ENCODE peak calls at places on chromosomes 1 and 21, in four cellular contexts. One of them, this sample, is unnamed. For H3K27me3 and H3K4me1, the result is how much of the 10 kb centered on the place peaks cover.

GRCh38 chr1:109532365-109533136 is 7.1 kb upstream of the GPR61 start:
- DNase-seq in neural progenitor cell: peak
- DNase-seq in stomach: peak
- DNase-seq in keratinocyte: peak
- DNase-seq in this sample: peak

GRCh38 chr1:232973652-232974611 is 23.5 kb downstream of the NTPCR start:
- DNase-seq in neural progenitor cell: no peak
- DNase-seq in stomach: no peak
- DNase-seq in keratinocyte: no peak
- DNase-seq in this sample: no peak

GRCh38 chr1:54069792-54070548 is 16.6 kb downstream of the TCEANC2 start:
- DNase-seq in neural progenitor cell: peak
- DNase-seq in stomach: no peak
- DNase-seq in keratinocyte: no peak
- DNase-seq in this sample: no peak

GRCh38 chr1:68449901-68450300 is at the start of gene RPE65:
- DNase-seq in neural progenitor cell: peak
- DNase-seq in stomach: no peak
- DNase-seq in keratinocyte: no peak
- DNase-seq in this sample: no peak

GRCh38 chr1:116258668-116259419 is 114.2 kb upstream of the ATP1A1 start:
- DNase-seq in neural progenitor cell: no peak
- DNase-seq in stomach: no peak
- DNase-seq in keratinocyte: no peak
- DNase-seq in this sample: no peak

GRCh38 chr1:50978144-50978851 is 8.3 kb downstream of the CDKN2C start:
- DNase-seq in neural progenitor cell: peak
- DNase-seq in stomach: peak
- DNase-seq in keratinocyte: no peak
- DNase-seq in this sample: peak

GRCh38 chr1:216794541-216795055 is 71.4 kb upstream of the ESRRG start:
- DNase-seq in neural progenitor cell: no peak
- DNase-seq in stomach: no peak
- DNase-seq in keratinocyte: no peak
- DNase-seq in this sample: no peak

GRCh38 chr1:65792671-65793358 is at the start of gene PDE4B:
- DNase-seq in neural progenitor cell: peak
- DNase-seq in stomach: no peak
- DNase-seq in keratinocyte: no peak
- DNase-seq in this sample: no peak

GRCh38 chr1:245888809-245889208 is 618.3 kb downstream of the SMYD3 start:
- DNase-seq in neural progenitor cell: peak
- DNase-seq in stomach: no peak
- DNase-seq in keratinocyte: no peak
- DNase-seq in this sample: no peak

GRCh38 chr1:93015590-93015989 is 54.3 kb upstream of the DIPK1A start:
- DNase-seq in neural progenitor cell: no peak
- DNase-seq in stomach: no peak
- DNase-seq in keratinocyte: no peak
- DNase-seq in this sample: no peak

GRCh38 chr1:12078938-12079861 is 16.1 kb downstream of the TNFRSF8 start:
- DNase-seq in neural progenitor cell: peak
- DNase-seq in stomach: no peak
- DNase-seq in keratinocyte: no peak
- DNase-seq in this sample: no peak

GRCh38 chr21:30104246-30104645 is 62.4 kb downstream of the CLDN17 start:
- DNase-seq in neural progenitor cell: no peak
- DNase-seq in stomach: no peak
- DNase-seq in keratinocyte: no peak
- DNase-seq in this sample: no peak

GRCh38 chr21:44926364-44927101 is 5.8 kb upstream of the ITGB2 start:
- DNase-seq in neural progenitor cell: no peak
- DNase-seq in stomach: no peak
- DNase-seq in keratinocyte: no peak
- DNase-seq in this sample: no peak

GRCh38 chr1:40748841-40749718 is 34.5 kb upstream of the KCNQ4 start:
- DNase-seq in neural progenitor cell: no peak
- DNase-seq in stomach: no peak
- DNase-seq in keratinocyte: no peak
- DNase-seq in this sample: no peak

GRCh38 chr1:154751690-154752089 is 118.4 kb downstream of the KCNN3 start:
- DNase-seq in neural progenitor cell: no peak
- DNase-seq in stomach: peak
- DNase-seq in keratinocyte: no peak
- DNase-seq in this sample: no peak

GRCh38 chr1:216653001-216653400 is 70.2 kb downstream of the ESRRG start:
- DNase-seq in neural progenitor cell: no peak
- DNase-seq in stomach: no peak
- DNase-seq in keratinocyte: no peak
- DNase-seq in this sample: no peak

GRCh38 chr1:103336376-103336775 is 189.1 kb upstream of the RNPC3 start:
- DNase-seq in neural progenitor cell: no peak
- DNase-seq in stomach: no peak
- DNase-seq in keratinocyte: no peak
- DNase-seq in this sample: no peak

GRCh38 chr1:215380566-215380965 is 186.5 kb upstream of the KCTD3 start:
- DNase-seq in neural progenitor cell: no peak
- DNase-seq in stomach: no peak
- DNase-seq in keratinocyte: no peak
- DNase-seq in this sample: no peak

GRCh38 chr1:11929849-11930248 is 3.6 kb upstream of the KIAA2013 start:
- DNase-seq in neural progenitor cell: no peak
- DNase-seq in stomach: peak
- DNase-seq in keratinocyte: no peak
- DNase-seq in this sample: peak

GRCh38 chr1:216314369-216315095 is 108.7 kb downstream of the USH2A start:
- DNase-seq in neural progenitor cell: no peak
- DNase-seq in stomach: no peak
- DNase-seq in keratinocyte: peak
- DNase-seq in this sample: no peak

GRCh38 chr21:26489781-26490180 is 83.3 kb downstream of the CYYR1 start:
- DNase-seq in neural progenitor cell: no peak
- DNase-seq in stomach: no peak
- DNase-seq in keratinocyte: no peak
- DNase-seq in this sample: no peak

GRCh38 chr1:204170494-204171155 is 4.5 kb upstream of the REN start:
- DNase-seq in neural progenitor cell: no peak
- DNase-seq in stomach: no peak
- DNase-seq in keratinocyte: no peak
- DNase-seq in this sample: no peak

GRCh38 chr1:31007462-31007991 is 58.0 kb downstream of the PUM1 start:
- DNase-seq in neural progenitor cell: no peak
- DNase-seq in stomach: no peak
- DNase-seq in keratinocyte: peak
- DNase-seq in this sample: no peak

GRCh38 chr1:59155326-59155725 is 141.6 kb upstream of the FGGY start:
- DNase-seq in neural progenitor cell: no peak
- DNase-seq in stomach: no peak
- DNase-seq in keratinocyte: no peak
- DNase-seq in this sample: no peak

GRCh38 chr1:223678841-223679240 is 13.3 kb upstream of the CAPN8 start:
- DNase-seq in neural progenitor cell: no peak
- DNase-seq in stomach: no peak
- DNase-seq in keratinocyte: no peak
- DNase-seq in this sample: no peak

GRCh38 chr1:95407864-95408291 is 173.9 kb downstream of the RWDD3 start:
- DNase-seq in neural progenitor cell: peak
- DNase-seq in stomach: no peak
- DNase-seq in keratinocyte: no peak
- DNase-seq in this sample: no peak

DNA sequence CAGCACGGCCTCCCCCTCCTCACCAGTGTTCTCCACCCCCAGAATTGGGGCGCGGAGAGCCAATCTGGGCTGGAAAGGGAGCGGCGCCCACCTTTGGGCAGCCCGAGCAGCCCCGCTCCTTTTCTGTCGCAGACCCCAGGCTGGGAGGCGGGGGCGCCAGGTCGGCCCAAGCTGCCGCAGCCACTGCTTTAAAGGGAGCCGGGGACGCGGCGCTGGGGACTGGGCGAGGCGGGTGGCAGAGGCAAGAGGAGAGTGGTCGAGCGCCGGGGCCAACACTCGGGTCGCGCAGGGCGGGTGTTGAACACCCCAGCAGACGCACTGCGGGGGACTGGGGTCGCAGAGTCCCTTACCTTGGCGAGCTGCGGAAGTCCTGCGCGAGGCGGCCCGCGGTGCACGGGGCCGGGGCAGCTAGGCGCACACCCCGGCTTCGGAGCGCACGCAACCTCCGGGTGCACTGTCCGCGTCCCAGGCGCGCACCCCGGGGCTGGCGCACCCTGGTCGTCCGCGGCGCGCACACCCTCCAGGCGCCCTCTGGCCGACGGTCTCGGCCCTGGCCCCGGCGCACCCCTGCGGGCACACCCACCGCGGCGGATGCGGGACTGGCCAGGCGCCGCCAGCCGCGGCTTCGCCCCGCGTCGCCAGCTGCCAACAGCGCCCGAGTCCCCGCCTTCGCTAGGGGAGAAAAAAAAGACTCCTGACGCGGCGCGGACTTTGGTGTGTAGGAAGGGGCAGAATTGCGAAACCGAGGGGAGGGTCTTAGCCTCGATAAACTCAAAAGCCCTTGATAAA is at the start of gene KANK4:
- DNase-seq in neural progenitor cell: peak
- DNase-seq in stomach: peak
- DNase-seq in keratinocyte: no peak
- DNase-seq in this sample: no peak
- H3K27me3 ChIP-seq in neural progenitor cell: half or more
- H3K27me3 ChIP-seq in stomach: under half
- H3K27me3 ChIP-seq in keratinocyte: under half
- H3K27me3 ChIP-seq in this sample: under half

GRCh38 chr1:24925082-24925779 is 4.8 kb downstream of the RUNX3 start:
- DNase-seq in neural progenitor cell: no peak
- DNase-seq in stomach: no peak
- DNase-seq in keratinocyte: no peak
- DNase-seq in this sample: no peak

GRCh38 chr1:24918995-24919605 is 11.0 kb downstream of the RUNX3 start:
- DNase-seq in neural progenitor cell: no peak
- DNase-seq in stomach: no peak
- DNase-seq in keratinocyte: no peak
- DNase-seq in this sample: no peak

GRCh38 chr1:24920155-24920925 is 9.7 kb downstream of the RUNX3 start:
- DNase-seq in neural progenitor cell: no peak
- DNase-seq in stomach: no peak
- DNase-seq in keratinocyte: no peak
- DNase-seq in this sample: no peak

GRCh38 chr1:24923485-24924113 is 6.5 kb downstream of the RUNX3 start:
- DNase-seq in neural progenitor cell: no peak
- DNase-seq in stomach: no peak
- DNase-seq in keratinocyte: no peak
- DNase-seq in this sample: no peak

GRCh38 chr1:24921938-24922662 is 8.0 kb downstream of the RUNX3 start:
- DNase-seq in neural progenitor cell: no peak
- DNase-seq in stomach: no peak
- DNase-seq in keratinocyte: no peak
- DNase-seq in this sample: no peak
- H3K4me1 ChIP-seq in neural progenitor cell: under half
- H3K4me1 ChIP-seq in stomach: under half
- H3K4me1 ChIP-seq in keratinocyte: under half
- H3K4me1 ChIP-seq in this sample: under half

GRCh38 chr1:23083714-23084480 is 64.6 kb downstream of the KDM1A start:
- DNase-seq in neural progenitor cell: no peak
- DNase-seq in stomach: no peak
- DNase-seq in keratinocyte: no peak
- DNase-seq in this sample: no peak

GRCh38 chr1:23079025-23079424 is 59.8 kb downstream of the KDM1A start:
- DNase-seq in neural progenitor cell: no peak
- DNase-seq in stomach: no peak
- DNase-seq in keratinocyte: no peak
- DNase-seq in this sample: no peak

GRCh38 chr1:23084880-23085279 is 65.6 kb downstream of the KDM1A start:
- DNase-seq in neural progenitor cell: no peak
- DNase-seq in stomach: no peak
- DNase-seq in keratinocyte: no peak
- DNase-seq in this sample: no peak

GRCh38 chr1:23080885-23081284 is 61.6 kb downstream of the KDM1A start:
- DNase-seq in neural progenitor cell: no peak
- DNase-seq in stomach: no peak
- DNase-seq in keratinocyte: no peak
- DNase-seq in this sample: no peak

GRCh38 chr1:23081376-23081775 is 62.1 kb downstream of the KDM1A start:
- DNase-seq in neural progenitor cell: peak
- DNase-seq in stomach: no peak
- DNase-seq in keratinocyte: no peak
- DNase-seq in this sample: no peak
- TF ChIP-seq CTCF in neural progenitor cell: peak
- TF ChIP-seq CTCF in stomach: no peak
- TF ChIP-seq CTCF in keratinocyte: peak
- TF ChIP-seq CTCF in this sample: no peak

GRCh38 chr1:24414884-24415333 is 693 bp upstream of the NIPAL3 start:
- DNase-seq in neural progenitor cell: no peak
- DNase-seq in stomach: no peak
- DNase-seq in keratinocyte: no peak
- DNase-seq in this sample: no peak
- H3K27me3 ChIP-seq in neural progenitor cell: under half
- H3K27me3 ChIP-seq in stomach: under half
- H3K27me3 ChIP-seq in keratinocyte: under half
- H3K27me3 ChIP-seq in this sample: under half

GRCh38 chr1:10755977-10756521 is 40.4 kb downstream of the CASZ1 start:
- DNase-seq in neural progenitor cell: no peak
- DNase-seq in stomach: peak
- DNase-seq in keratinocyte: no peak
- DNase-seq in this sample: peak
- H3K4me1 ChIP-seq in neural progenitor cell: under half
- H3K4me1 ChIP-seq in stomach: half or more
- H3K4me1 ChIP-seq in keratinocyte: under half
- H3K4me1 ChIP-seq in this sample: under half

GRCh38 chr1:156014829-156015228 is 5.9 kb downstream of the SSR2 start:
- DNase-seq in neural progenitor cell: no peak
- DNase-seq in stomach: no peak
- DNase-seq in keratinocyte: no peak
- DNase-seq in this sample: no peak
- TF ChIP-seq CTCF in neural progenitor cell: no peak
- TF ChIP-seq CTCF in stomach: no peak
- TF ChIP-seq CTCF in keratinocyte: no peak
- TF ChIP-seq CTCF in this sample: no peak